ENCODE peak calls at places on chromosomes 13 and 19, in eight cellular contexts. L is COR-L47, V is GM23338, S is B cell, G is fibroblast of the conjunctiva, Q is NAMALWA, O is AG04450, F is frontal cortex. B is an unnamed sample.

GRCh38 chr13:75876371-75877050 is 240.4 kb downstream of the LMO7 start:
- DNase-seq in L (peak), V (peak), S (peak), G (peak), Q (peak), O (peak), F (peak), B (peak)

GRCh38 chr19:53055117-53055516 is 10.6 kb downstream of the ERVV-2 start:
- DNase-seq in L (no peak), V (no peak), S (no peak), G (no peak), Q (no peak), O (no peak), F (no peak), B (no peak)

GRCh38 chr19:38031423-38031770 is 124.4 kb downstream of the SIPA1L3 start:
- DNase-seq in L (no peak), V (no peak), S (no peak), G (no peak), Q (no peak), O (no peak), F (no peak), B (no peak)

GRCh38 chr13:78201411-78201810 is 282.8 kb upstream of the EDNRB start:
- DNase-seq in L (no peak), V (no peak), S (no peak), G (no peak), Q (peak), O (no peak), F (no peak), B (no peak)

GRCh38 chr13:91576590-91576989 is 178.2 kb downstream of the GPC5 start:
- DNase-seq in L (no peak), V (peak), S (no peak), G (no peak), Q (peak), O (no peak), F (no peak), B (no peak)

GRCh38 chr19:35848486-35848885 is 3.8 kb downstream of the NPHS1 start:
- DNase-seq in L (no peak), V (no peak), S (no peak), G (no peak), Q (no peak), O (no peak), F (no peak), B (no peak)

GRCh38 chr19:756232-756631 is 5.3 kb downstream of the MISP start:
- DNase-seq in L (no peak), V (peak), S (no peak), G (no peak), Q (peak), O (no peak), F (peak), B (peak)

GRCh38 chr13:86282450-86282849 is 483.2 kb upstream of the SLITRK6 start:
- DNase-seq in L (no peak), V (no peak), S (no peak), G (no peak), Q (no peak), O (no peak), F (no peak), B (no peak)

GRCh38 chr19:53910170-53910518 is 1.1 kb downstream of the CACNG7 start:
- DNase-seq in L (no peak), V (peak), S (no peak), G (no peak), Q (no peak), O (no peak), F (no peak), B (no peak)

GRCh38 chr19:3479177-3479818 is 1.0 kb downstream of the SMIM24 start:
- DNase-seq in L (no peak), V (peak), S (peak), G (no peak), Q (peak), O (no peak), F (no peak), B (peak)

GRCh38 chr13:45850020-45850613 is 1.4 kb downstream of the SIAH3 start:
- DNase-seq in L (no peak), V (peak), S (no peak), G (no peak), Q (no peak), O (no peak), F (no peak), B (no peak)